ENCODE peak calls at places on chromosomes 12 and 14, in seven cellular contexts. I, F, U, C, Z, E and T are unnamed samples.

GRCh38 chr14:70716958-70717357 is 75.2 kb downstream of the TTC9 start:
- DNase-seq in U (no peak), I (no peak), Z (no peak), E (no peak), F (no peak), C (no peak), T (no peak)

GRCh38 chr12:89524201-89525001 is at the start of gene GALNT4:
- DNase-seq in F (peak), E (peak), C (peak), U (peak), I (peak), Z (peak), T (peak)

GRCh38 chr12:96720363-96720705 is 186.7 kb upstream of the NEDD1 start:
- DNase-seq in E (no peak), I (peak), Z (no peak), C (no peak), F (no peak), U (no peak), T (no peak)

GRCh38 chr12:54479421-54479820 is 6.0 kb upstream of the GTSF1 start:
- DNase-seq in Z (peak), C (no peak), E (no peak), F (no peak), U (peak), I (no peak), T (no peak)

GRCh38 chr14:99549684-99550083 is 54.3 kb downstream of the CCDC85C start:
- DNase-seq in Z (peak), C (no peak), E (no peak), U (no peak), I (no peak), F (no peak), T (no peak)

GRCh38 chr14:42110167-42110566 is 503.5 kb downstream of the LRFN5 start:
- DNase-seq in Z (peak), F (no peak), U (peak), C (no peak), I (peak), E (no peak), T (no peak)

GRCh38 chr14:72742682-72743195 is 151.2 kb downstream of the DPF3 start:
- DNase-seq in F (peak), Z (no peak), U (no peak), E (peak), I (no peak), C (no peak), T (peak)

GRCh38 chr12:122830517-122831214 is 4.6 kb upstream of the HIP1R start:
- DNase-seq in U (no peak), Z (peak), E (no peak), C (peak), F (no peak), I (no peak), T (no peak)

GRCh38 chr14:20606190-20606901 is 15.2 kb upstream of the RNASE12 start:
- DNase-seq in U (peak), C (no peak), I (no peak), E (no peak), Z (peak), F (no peak), T (no peak)

GRCh38 chr12:11969437-11970154 is 101.1 kb upstream of the BCL2L14 start:
- DNase-seq in U (no peak), E (no peak), C (no peak), I (no peak), F (no peak), Z (no peak), T (no peak)

GRCh38 chr12:108516511-108517275 is 1.6 kb downstream of the FICD start:
- DNase-seq in I (peak), E (no peak), C (no peak), U (no peak), F (no peak), Z (no peak), T (peak)

GRCh38 chr12:10115890-10116289 is 14.1 kb downstream of the CLEC7A start:
- DNase-seq in F (no peak), Z (no peak), E (no peak), U (no peak), I (no peak), C (no peak), T (no peak)

GRCh38 chr14:61280092-61280525 is 1.0 kb downstream of the TMEM30B start:
- DNase-seq in E (no peak), I (no peak), F (peak), U (no peak), C (peak), Z (no peak), T (no peak)

GRCh38 chr14:30974628-30975027 is 50.8 kb upstream of the AP4S1 start:
- DNase-seq in U (no peak), C (no peak), F (no peak), E (no peak), Z (no peak), I (no peak), T (no peak)

GRCh38 chr12:34395056-34396005 is 373.0 kb downstream of the ALG10 start:
- DNase-seq in Z (peak), I (no peak), C (peak), U (no peak), E (peak), F (peak), T (peak)

GRCh38 chr12:115916910-115917668 is 360.4 kb downstream of the MED13L start:
- DNase-seq in C (peak), F (peak), E (no peak), I (peak), U (peak), Z (peak), T (peak)

GRCh38 chr12:118126119-118126757 is 9.7 kb upstream of the PEBP1 start:
- DNase-seq in F (no peak), E (no peak), Z (no peak), U (no peak), C (no peak), I (no peak), T (no peak)

GRCh38 chr12:29283969-29284368 is 97.0 kb downstream of the ERGIC2 start:
- DNase-seq in C (no peak), F (no peak), Z (peak), I (no peak), E (no peak), U (no peak), T (no peak)

GRCh38 chr14:101788016-101788695 is 26.6 kb downstream of the PPP2R5C start:
- DNase-seq in Z (no peak), I (peak), U (no peak), E (no peak), F (no peak), C (no peak), T (no peak)

GRCh38 chr14:20657216-20658211 is 16.0 kb upstream of the OR6S1 start:
- DNase-seq in C (no peak), I (no peak), Z (peak), E (peak), F (no peak), U (peak), T (no peak)

GRCh38 chr12:49138587-49138986 is 7.4 kb upstream of the TUBA1B start:
- DNase-seq in U (peak), E (no peak), Z (no peak), F (no peak), C (no peak), I (no peak), T (no peak)

GRCh38 chr12:43206396-43206795 is 345.6 kb downstream of the ADAMTS20 start:
- DNase-seq in E (no peak), F (no peak), Z (peak), C (no peak), U (no peak), I (no peak), T (no peak)

GRCh38 chr12:110079477-110080400 is 31.4 kb upstream of the C12orf76 start:
- DNase-seq in E (peak), F (no peak), I (peak), Z (no peak), C (no peak), U (no peak), T (no peak)

GRCh38 chr12:24748326-24748725 is 200.6 kb downstream of the BCAT1 start:
- DNase-seq in C (no peak), I (no peak), F (no peak), U (no peak), Z (no peak), E (no peak), T (no peak)

GRCh38 chr14:89013098-89013504 is 188.7 kb downstream of the TTC8 start:
- DNase-seq in U (peak), I (peak), C (no peak), F (no peak), E (no peak), Z (no peak), T (no peak)

GRCh38 chr14:31263485-31264133 is 56.0 kb upstream of the HECTD1 start:
- DNase-seq in C (peak), F (peak), I (no peak), E (peak), Z (peak), U (no peak), T (peak)

GRCh38 chr12:86914716-86915115 is 658.5 kb upstream of the MGAT4C start:
- DNase-seq in E (no peak), F (no peak), I (no peak), Z (peak), U (peak), C (no peak), T (no peak)

GRCh38 chr12:119328111-119328510 is 6.4 kb upstream of the CCDC60 start:
- DNase-seq in F (no peak), E (no peak), C (no peak), I (no peak), Z (no peak), U (peak), T (no peak)

GRCh38 chr12:55982319-55982936 is 8.6 kb downstream of the RAB5B start:
- DNase-seq in I (peak), U (peak), C (no peak), F (no peak), Z (no peak), E (no peak), T (no peak)

GRCh38 chr14:101084436-101084826 is 180.9 kb upstream of the RTL1 start:
- DNase-seq in U (no peak), F (peak), Z (no peak), E (peak), I (no peak), C (no peak), T (peak)

GRCh38 chr14:103207404-103208072 is 84.3 kb downstream of the TNFAIP2 start:
- DNase-seq in F (no peak), E (no peak), U (no peak), C (peak), Z (no peak), I (no peak), T (no peak)

GRCh38 chr12:53098354-53098981 is 1.0 kb downstream of the IGFBP6 start:
- DNase-seq in U (peak), Z (peak), I (no peak), E (peak), C (peak), F (peak), T (no peak)

GRCh38 chr14:101233391-101233790 is 327.9 kb upstream of the DIO3 start:
- DNase-seq in U (no peak), I (no peak), Z (peak), E (no peak), F (peak), C (no peak), T (no peak)

GRCh38 chr12:106223485-106224391 is 24.1 kb downstream of the CKAP4 start:
- DNase-seq in Z (peak), I (peak), F (peak), C (peak), E (peak), U (peak), T (peak)

GRCh38 chr12:69519871-69520270 is 49.7 kb downstream of the FRS2 start:
- DNase-seq in I (no peak), Z (no peak), U (peak), F (no peak), E (no peak), C (no peak), T (no peak)

GRCh38 chr14:73059326-73059725 is 992 bp downstream of the RBM25 start:
- DNase-seq in E (no peak), Z (peak), F (no peak), I (peak), U (peak), C (no peak), T (no peak)

GRCh38 chr12:55847603-55848329 is 5.0 kb upstream of the MMP19 start:
- DNase-seq in F (peak), Z (peak), I (no peak), E (peak), U (peak), C (peak), T (peak)

GRCh38 chr12:509494-509893 is 49.8 kb downstream of the B4GALNT3 start:
- DNase-seq in F (peak), C (no peak), Z (peak), I (peak), U (peak), E (no peak), T (no peak)

GRCh38 chr12:59372971-59373370 is 222.9 kb upstream of the SLC16A7 start:
- DNase-seq in Z (no peak), C (no peak), E (no peak), F (no peak), I (no peak), U (peak), T (no peak)
- TF ChIP-seq CTCF in Z (peak), C (no peak), E (no peak), F (no peak), I (peak), U (peak), T (peak)

GRCh38 chr14:74804219-74804825 is 41.2 kb downstream of the YLPM1 start:
- DNase-seq in Z (peak), F (no peak), U (peak), E (no peak), C (no peak), I (peak), T (no peak)
- TF ChIP-seq CTCF in Z (peak), F (no peak), U (peak), E (no peak), C (no peak), I (peak), T (peak)

GRCh38 chr14:66541627-66542026 is 33.7 kb downstream of the GPHN start:
- DNase-seq in I (no peak), C (no peak), F (no peak), U (no peak), Z (no peak), E (no peak), T (no peak)
- TF ChIP-seq CTCF in I (no peak), C (no peak), F (no peak), U (no peak), Z (no peak), E (no peak), T (no peak)

DNA sequence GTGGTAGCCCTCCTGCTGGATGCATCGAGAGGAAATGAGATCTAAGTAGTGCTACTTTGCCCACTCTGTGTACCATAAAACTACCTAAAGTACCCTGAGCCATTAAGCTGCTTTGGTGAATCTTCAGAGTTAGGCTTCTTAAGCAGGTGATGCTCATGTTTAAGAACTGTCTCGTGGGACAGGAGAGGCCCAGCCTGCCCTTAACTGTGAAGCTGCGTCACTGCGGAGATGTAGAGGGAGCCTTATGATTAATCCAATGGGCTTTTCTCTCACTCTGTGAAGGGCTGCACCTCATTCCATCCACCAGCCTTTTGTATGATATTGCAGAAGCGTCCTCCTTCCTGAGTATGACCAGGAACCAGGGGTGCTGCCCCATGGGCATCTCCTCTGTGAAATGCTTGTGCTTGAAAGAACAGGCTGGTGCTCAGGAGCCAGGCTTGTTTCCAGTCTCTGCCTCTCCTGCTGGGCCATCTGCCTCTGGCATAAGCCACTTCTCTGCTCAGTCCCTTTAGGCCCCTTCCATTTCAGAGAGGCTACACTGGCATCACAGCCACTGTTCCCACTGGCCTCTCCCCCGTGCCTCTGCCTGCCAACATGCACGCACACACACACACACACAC is 6.8 kb upstream of the CCDC177 start:
- DNase-seq in Z (no peak), I (no peak), E (no peak), F (no peak), C (no peak), U (no peak), T (no peak)
- TF ChIP-seq CTCF in Z (no peak), I (no peak), E (no peak), F (no peak), C (no peak), U (no peak), T (no peak)

GRCh38 chr14:96564389-96564788 is 62.2 kb downstream of the PAPOLA start:
- DNase-seq in E (no peak), I (no peak), F (no peak), U (peak), Z (no peak), C (no peak), T (no peak)
- TF ChIP-seq CTCF in E (no peak), I (peak), F (no peak), U (peak), Z (peak), C (no peak), T (peak)